ENCODE peak calls at places on chromosomes 5 and 9, in four cellular contexts. N is HL-60, V is K562, A is GM12878. M is an unnamed sample.
A peak's percentile ranks its signal among the peaks of the same experiment; 100 is the strongest.

GRCh38 chr5:139402561-139403158 is 1.2 kb downstream of the SPATA24 start:
- DNase-seq in N (peak; percentile 16), V (peak; percentile 75), A (no peak), M (no peak)

GRCh38 chr9:135506327-135507103 is 6.0 kb downstream of the MRPS2 start:
- DNase-seq in N (no peak), V (peak; percentile 80), A (no peak), M (no peak)

GRCh38 chr9:107612136-107612535 is 122.6 kb upstream of the KLF4 start:
- DNase-seq in N (peak; percentile 97), V (no peak), A (no peak), M (no peak)

GRCh38 chr5:53378590-53379247 is 101.7 kb upstream of the FST start:
- DNase-seq in N (no peak), V (no peak), A (no peak), M (no peak)

GRCh38 chr5:115551415-115551814 is 6.8 kb upstream of the FEM1C start:
- DNase-seq in N (no peak), V (peak; percentile 58), A (no peak), M (no peak)

GRCh38 chr5:23742701-23743100 is 235.3 kb downstream of the PRDM9 start:
- DNase-seq in N (no peak), V (no peak), A (no peak), M (no peak)

GRCh38 chr5:4212981-4213819 is 617.6 kb downstream of the IRX1 start:
- DNase-seq in N (no peak), V (no peak), A (no peak), M (no peak)

GRCh38 chr5:37787742-37788141 is 52.1 kb downstream of the GDNF start:
- DNase-seq in N (no peak), V (no peak), A (no peak), M (no peak)

GRCh38 chr9:137989999-137990715 is 112.6 kb downstream of the CACNA1B start:
- DNase-seq in N (no peak), V (no peak), A (no peak), M (no peak)

GRCh38 chr5:103774736-103775135 is 212.1 kb upstream of the NUDT12 start:
- DNase-seq in N (no peak), V (no peak), A (no peak), M (no peak)

GRCh38 chr5:97406950-97407676 is 224.1 kb upstream of the RIOK2 start:
- DNase-seq in N (no peak), V (no peak), A (no peak), M (no peak)

GRCh38 chr9:113705306-113705937 is 170.7 kb upstream of the ZNF618 start:
- DNase-seq in N (no peak), V (no peak), A (no peak), M (no peak)

GRCh38 chr9:135990468-135991429 is 29.6 kb upstream of the UBAC1 start:
- DNase-seq in N (peak; percentile 34), V (peak; percentile 91), A (no peak), M (peak; percentile 58)

GRCh38 chr5:181260720-181261319 is at the start of gene TRIM52:
- DNase-seq in N (peak; percentile 93), V (peak; percentile 81), A (peak; percentile 77), M (peak; percentile 77)

GRCh38 chr9:134972140-134972539 is 54.4 kb upstream of the FCN1 start:
- DNase-seq in N (no peak), V (no peak), A (no peak), M (no peak)

GRCh38 chr9:107707419-107707837 is 217.9 kb upstream of the KLF4 start:
- DNase-seq in N (no peak), V (peak; percentile 14), A (no peak), M (no peak)

GRCh38 chr9:95007470-95007869 is 281.0 kb downstream of the AOPEP start:
- DNase-seq in N (no peak), V (no peak), A (no peak), M (no peak)

GRCh38 chr5:6820851-6821479 is 107.7 kb downstream of the TENT4A start:
- DNase-seq in N (peak; percentile 50), V (peak; percentile 89), A (no peak), M (peak; percentile 36)

GRCh38 chr5:118937393-118938061 is 50.8 kb downstream of the DTWD2 start:
- DNase-seq in N (no peak), V (no peak), A (peak; percentile 5), M (no peak)

GRCh38 chr9:31334837-31335528 is 1049.5 kb upstream of the ACO1 start:
- DNase-seq in N (no peak), V (no peak), A (no peak), M (no peak)

GRCh38 chr5:52864376-52864775 is 76.7 kb downstream of the ITGA1 start:
- DNase-seq in N (no peak), V (no peak), A (no peak), M (no peak)

GRCh38 chr9:118630931-118631595 is 738.2 kb downstream of the BRINP1 start:
- DNase-seq in N (no peak), V (no peak), A (no peak), M (no peak)

GRCh38 chr5:162221884-162222283 is 154.3 kb downstream of the GABRG2 start:
- DNase-seq in N (no peak), V (no peak), A (no peak), M (no peak)

GRCh38 chr9:136013524-136014034 is 52.4 kb upstream of the UBAC1 start:
- DNase-seq in N (no peak), V (no peak), A (no peak), M (no peak)

GRCh38 chr9:125766468-125767221 is 19.5 kb downstream of the PBX3 start:
- DNase-seq in N (no peak), V (no peak), A (no peak), M (no peak)

GRCh38 chr5:9545301-9545958 is 445 bp downstream of the SEMA5A start:
- DNase-seq in N (no peak), V (no peak), A (no peak), M (no peak)

GRCh38 chr5:72152506-72152905 is 45.2 kb downstream of the MAP1B start:
- DNase-seq in N (no peak), V (no peak), A (no peak), M (no peak)

GRCh38 chr5:69492391-69493234 is at the start of gene OCLN:
- DNase-seq in N (peak; percentile 7), V (peak; percentile 17), A (no peak), M (peak; percentile 74)

GRCh38 chr5:109312695-109313094 is 97.1 kb downstream of the PJA2 start:
- DNase-seq in N (no peak), V (no peak), A (no peak), M (no peak)

GRCh38 chr5:64822329-64822728 is 53.6 kb downstream of the CWC27 start:
- DNase-seq in N (no peak), V (no peak), A (no peak), M (no peak)

GRCh38 chr5:74177995-74178394 is 462.5 kb downstream of the ENC1 start:
- DNase-seq in N (no peak), V (no peak), A (no peak), M (no peak)

GRCh38 chr5:74169704-74170103 is 470.8 kb downstream of the ENC1 start:
- DNase-seq in N (no peak), V (no peak), A (no peak), M (no peak)

GRCh38 chr5:74174366-74174765 is 466.2 kb downstream of the ENC1 start:
- DNase-seq in N (no peak), V (no peak), A (no peak), M (no peak)

GRCh38 chr5:74173665-74174064 is 466.9 kb downstream of the ENC1 start:
- DNase-seq in N (no peak), V (no peak), A (no peak), M (no peak)

DNA sequence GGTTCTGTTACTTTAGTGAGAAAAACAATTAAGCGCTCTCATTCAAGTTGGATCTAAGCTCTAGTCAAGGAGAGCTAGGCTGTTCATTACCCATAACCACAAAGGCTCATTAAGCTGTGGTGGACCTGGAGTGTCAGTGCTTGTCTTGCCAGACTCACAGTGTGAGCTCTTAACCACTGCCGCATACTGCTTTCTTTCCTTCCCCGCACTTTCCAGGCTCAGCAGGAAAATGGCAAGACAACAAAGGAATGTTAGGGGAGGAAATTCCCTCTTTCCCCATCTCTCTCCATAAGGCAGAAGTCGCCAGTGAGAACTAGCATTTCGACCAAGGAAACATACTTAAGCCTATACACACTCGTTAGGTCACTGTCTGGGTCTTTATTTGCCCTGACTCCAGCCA is 467.3 kb downstream of the ENC1 start:
- DNase-seq in N (no peak), V (no peak), A (no peak), M (no peak)
- TF ChIP-seq SPI1 in N (no peak), V (no peak), A (no peak), M (no peak)

DNA sequence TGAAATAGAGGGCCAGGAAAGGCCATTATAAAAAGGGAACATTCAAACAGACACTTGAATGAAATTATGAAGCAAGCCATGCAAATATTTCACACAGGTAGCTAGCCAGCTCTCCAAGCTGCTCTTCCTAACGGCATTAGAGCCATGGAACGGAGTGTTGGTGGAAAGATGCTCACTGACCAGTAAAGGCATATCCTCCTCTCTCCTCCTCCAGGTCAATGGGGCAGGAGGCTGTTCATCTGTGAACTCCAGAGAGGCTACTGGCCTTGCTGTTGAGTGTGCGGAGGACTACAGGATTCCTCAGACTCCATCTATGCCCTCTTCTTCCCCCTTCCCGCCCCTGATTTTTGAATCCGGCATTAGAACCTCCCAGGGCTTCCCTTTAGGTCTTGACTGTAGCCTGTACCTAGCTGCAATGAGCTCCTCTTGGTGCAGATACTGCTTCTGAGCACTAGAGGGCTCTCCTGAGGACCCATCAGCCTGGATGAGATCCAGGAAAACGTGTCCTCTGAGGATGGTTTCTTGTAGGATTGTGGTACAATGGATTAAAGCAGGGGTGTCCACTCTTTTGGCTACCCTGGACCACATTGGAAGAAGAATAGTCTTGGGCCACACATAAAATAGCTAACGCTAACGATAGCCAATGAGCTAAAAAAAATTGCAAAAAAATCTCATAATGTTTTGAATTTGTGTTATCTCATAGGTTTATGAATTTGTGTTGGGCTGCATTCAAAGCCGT is 162.2 kb downstream of the SREK1 start:
- DNase-seq in N (peak; percentile 5), V (peak; percentile 65), A (no peak), M (peak; percentile 35)
- TF ChIP-seq SPI1 in N (no peak), V (no peak), A (no peak), M (no peak)

DNA sequence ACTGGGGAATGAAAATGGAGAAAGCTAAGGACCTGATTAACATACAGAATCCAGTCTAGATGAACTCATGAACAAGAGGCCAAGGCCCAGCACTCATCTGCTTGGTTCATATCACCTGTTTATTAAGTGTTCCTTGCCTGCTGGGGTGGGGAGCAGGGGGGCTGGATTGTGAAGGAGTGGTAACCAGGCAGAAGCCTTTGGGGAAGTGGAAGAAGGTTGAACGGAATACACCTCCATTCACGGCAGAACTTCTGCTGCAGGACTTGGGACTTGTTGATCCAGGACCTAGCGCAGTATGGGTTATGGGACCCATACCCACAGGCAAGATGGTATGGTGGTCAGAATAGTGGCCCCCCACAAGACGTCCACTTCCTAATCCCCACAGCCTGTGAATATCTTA is 8.8 kb upstream of the SEPTIN8 start:
- DNase-seq in N (no peak), V (no peak), A (no peak), M (no peak)
- TF ChIP-seq SPI1 in N (no peak), V (no peak), A (no peak), M (no peak)

DNA sequence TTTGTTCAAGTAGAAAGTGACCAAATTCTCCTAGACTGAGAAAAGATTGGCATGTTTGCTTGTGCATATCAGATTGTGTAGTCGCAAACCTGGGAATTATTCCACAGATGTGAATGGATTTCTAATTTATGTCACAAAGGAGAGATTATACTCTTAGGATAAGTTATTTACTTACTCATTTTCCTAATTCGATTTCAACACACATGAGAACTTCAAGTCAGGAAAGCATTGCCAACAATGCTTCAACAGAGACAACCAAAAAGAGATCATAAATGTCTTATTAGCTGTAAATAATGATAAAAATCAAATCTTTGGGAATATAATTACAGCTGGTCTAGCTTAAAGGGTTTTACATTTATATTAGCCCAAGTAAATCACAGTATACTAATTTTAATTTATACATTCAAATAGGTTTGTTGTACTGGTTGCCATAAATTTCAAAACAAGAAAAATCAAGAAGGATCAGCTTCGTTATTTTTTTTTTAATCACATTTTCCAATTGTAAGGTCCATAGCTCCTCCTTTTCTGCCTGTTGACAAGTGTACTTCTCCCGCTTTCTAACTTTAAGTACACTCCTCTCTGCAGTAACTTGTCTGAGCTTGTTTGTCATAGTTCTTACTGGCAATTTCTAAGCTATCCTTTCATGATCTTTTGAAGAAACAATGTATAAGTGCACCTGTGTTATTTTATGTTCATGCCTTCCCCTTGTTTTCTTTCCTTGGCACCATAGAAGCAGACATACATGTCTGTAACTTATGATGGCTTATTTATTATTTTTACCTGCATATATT is 246.6 kb downstream of the DEPDC1B start:
- DNase-seq in N (no peak), V (no peak), A (no peak), M (no peak)
- TF ChIP-seq SPI1 in N (no peak), V (no peak), A (no peak), M (no peak)

M was measured in GM12891.